ENCODE peak calls at places on chromosomes 13 and 19, in four cellular contexts. G, T, X and Y are unnamed samples.

GRCh38 chr19:18995804-18996241 is 37.5 kb downstream of the SUGP2 start:
- DNase-seq in G (peak; percentile 72), T (peak; percentile 78), X (no peak), Y (no peak)

GRCh38 chr13:28955264-28955966 is 135.3 kb downstream of the MTUS2 start:
- DNase-seq in G (no peak), T (no peak), X (no peak), Y (no peak)

GRCh38 chr19:18193388-18194207 is 580 bp downstream of the MPV17L2 start:
- DNase-seq in G (no peak), T (no peak), X (no peak), Y (no peak)

GRCh38 chr13:44050450-44051063 is 170.9 kb downstream of the LACC1 start:
- DNase-seq in G (no peak), T (no peak), X (no peak), Y (no peak)

GRCh38 chr19:16289594-16289993 is 35.0 kb upstream of the KLF2 start:
- DNase-seq in G (no peak), T (no peak), X (no peak), Y (no peak)

GRCh38 chr19:4866595-4867424 is 657 bp downstream of the PLIN3 start:
- DNase-seq in G (no peak), T (no peak), X (peak; percentile 32), Y (peak; percentile 42)

GRCh38 chr19:35349614-35350521 is 2.2 kb downstream of the FFAR1 start:
- DNase-seq in G (peak; percentile 26), T (no peak), X (no peak), Y (no peak)

GRCh38 chr19:1069009-1069779 is 2.2 kb downstream of the ARHGAP45 start:
- DNase-seq in G (no peak), T (no peak), X (peak; percentile 74), Y (peak; percentile 69)

GRCh38 chr19:572891-573825 is 762 bp downstream of the BSG start:
- DNase-seq in G (no peak), T (no peak), X (no peak), Y (no peak)

GRCh38 chr13:75202981-75203380 is 279.0 kb downstream of the TBC1D4 start:
- DNase-seq in G (no peak), T (no peak), X (no peak), Y (no peak)

GRCh38 chr13:95660981-95661581 is 15.9 kb upstream of the DNAJC3 start:
- DNase-seq in G (no peak), T (no peak), X (no peak), Y (no peak)

GRCh38 chr13:28138756-28139470 is 568 bp downstream of the PAN3 start:
- DNase-seq in G (peak; percentile 91), T (peak; percentile 31), X (peak; percentile 84), Y (peak; percentile 78)

GRCh38 chr19:371501-372160 is 27.0 kb upstream of the MIER2 start:
- DNase-seq in G (no peak), T (no peak), X (no peak), Y (no peak)